ENCODE peak calls at places on chromosomes 6 and 20, in nine cellular contexts. One of them, this sample, is unnamed.

GRCh38 chr6:33785766-33786165 is 3.2 kb downstream of the LEMD2 start:
- DNase-seq in kidney tubule cell: no peak
- DNase-seq in SK-N-SH: no peak
- DNase-seq in HS-5: no peak
- DNase-seq in endothelial cell: no peak
- DNase-seq in NCI-H1105: no peak
- DNase-seq in GM04504: peak
- DNase-seq in Kasumi-1: no peak
- DNase-seq in skeletal muscle cell: no peak
- DNase-seq in this sample: no peak

GRCh38 chr20:47799116-47799715 is 13.9 kb upstream of the SULF2 start:
- DNase-seq in skeletal muscle cell: no peak
- DNase-seq in endothelial cell: no peak
- DNase-seq in NCI-H1105: no peak
- DNase-seq in SK-N-SH: no peak
- DNase-seq in Kasumi-1: no peak
- DNase-seq in HS-5: no peak
- DNase-seq in kidney tubule cell: no peak
- DNase-seq in GM04504: no peak
- DNase-seq in this sample: no peak

GRCh38 chr20:58160451-58161051 is 67.9 kb downstream of the ANKRD60 start:
- DNase-seq in GM04504: peak
- DNase-seq in endothelial cell: no peak
- DNase-seq in Kasumi-1: no peak
- DNase-seq in HS-5: peak
- DNase-seq in skeletal muscle cell: no peak
- DNase-seq in SK-N-SH: no peak
- DNase-seq in NCI-H1105: no peak
- DNase-seq in kidney tubule cell: peak
- DNase-seq in this sample: peak

GRCh38 chr20:35111141-35111888 is 18.7 kb upstream of the TRPC4AP start:
- DNase-seq in endothelial cell: no peak
- DNase-seq in Kasumi-1: no peak
- DNase-seq in NCI-H1105: no peak
- DNase-seq in HS-5: peak
- DNase-seq in skeletal muscle cell: peak
- DNase-seq in GM04504: peak
- DNase-seq in SK-N-SH: no peak
- DNase-seq in kidney tubule cell: peak
- DNase-seq in this sample: no peak

GRCh38 chr20:36051318-36052116 is 83.1 kb downstream of the CNBD2 start:
- DNase-seq in SK-N-SH: no peak
- DNase-seq in HS-5: no peak
- DNase-seq in Kasumi-1: no peak
- DNase-seq in NCI-H1105: no peak
- DNase-seq in GM04504: no peak
- DNase-seq in skeletal muscle cell: no peak
- DNase-seq in endothelial cell: no peak
- DNase-seq in kidney tubule cell: no peak
- DNase-seq in this sample: no peak

GRCh38 chr6:5584072-5584471 is 322.8 kb downstream of the FARS2 start:
- DNase-seq in Kasumi-1: no peak
- DNase-seq in HS-5: no peak
- DNase-seq in endothelial cell: no peak
- DNase-seq in GM04504: no peak
- DNase-seq in NCI-H1105: no peak
- DNase-seq in SK-N-SH: no peak
- DNase-seq in kidney tubule cell: no peak
- DNase-seq in skeletal muscle cell: peak
- DNase-seq in this sample: no peak

GRCh38 chr6:135129139-135129867 is 51.8 kb upstream of the MYB start:
- DNase-seq in skeletal muscle cell: no peak
- DNase-seq in SK-N-SH: no peak
- DNase-seq in endothelial cell: no peak
- DNase-seq in Kasumi-1: peak
- DNase-seq in HS-5: no peak
- DNase-seq in kidney tubule cell: no peak
- DNase-seq in GM04504: no peak
- DNase-seq in NCI-H1105: no peak
- DNase-seq in this sample: no peak

GRCh38 chr20:25057234-25058050 is 497 bp downstream of the ACSS1 start:
- DNase-seq in Kasumi-1: peak
- DNase-seq in SK-N-SH: peak
- DNase-seq in kidney tubule cell: peak
- DNase-seq in GM04504: no peak
- DNase-seq in endothelial cell: peak
- DNase-seq in NCI-H1105: peak
- DNase-seq in skeletal muscle cell: no peak
- DNase-seq in HS-5: no peak
- DNase-seq in this sample: peak

GRCh38 chr6:20840675-20841074 is 306.4 kb downstream of the CDKAL1 start:
- DNase-seq in NCI-H1105: no peak
- DNase-seq in HS-5: no peak
- DNase-seq in kidney tubule cell: no peak
- DNase-seq in SK-N-SH: no peak
- DNase-seq in endothelial cell: no peak
- DNase-seq in Kasumi-1: no peak
- DNase-seq in GM04504: peak
- DNase-seq in skeletal muscle cell: peak
- DNase-seq in this sample: no peak

GRCh38 chr6:158303210-158303731 is 9.0 kb upstream of the TULP4 start:
- DNase-seq in GM04504: no peak
- DNase-seq in endothelial cell: no peak
- DNase-seq in NCI-H1105: no peak
- DNase-seq in HS-5: no peak
- DNase-seq in kidney tubule cell: no peak
- DNase-seq in SK-N-SH: no peak
- DNase-seq in Kasumi-1: no peak
- DNase-seq in skeletal muscle cell: no peak
- DNase-seq in this sample: no peak

GRCh38 chr6:152648090-152648489 is 10.9 kb upstream of the SYNE1 start:
- DNase-seq in NCI-H1105: no peak
- DNase-seq in Kasumi-1: no peak
- DNase-seq in HS-5: no peak
- DNase-seq in endothelial cell: no peak
- DNase-seq in kidney tubule cell: no peak
- DNase-seq in skeletal muscle cell: peak
- DNase-seq in GM04504: peak
- DNase-seq in SK-N-SH: no peak
- DNase-seq in this sample: no peak

GRCh38 chr20:50959543-50960126 is 1.0 kb downstream of the MOCS3 start:
- DNase-seq in GM04504: no peak
- DNase-seq in NCI-H1105: no peak
- DNase-seq in skeletal muscle cell: no peak
- DNase-seq in HS-5: no peak
- DNase-seq in Kasumi-1: no peak
- DNase-seq in kidney tubule cell: no peak
- DNase-seq in SK-N-SH: no peak
- DNase-seq in endothelial cell: no peak
- DNase-seq in this sample: no peak

GRCh38 chr6:15879372-15880261 is 216.8 kb upstream of the DTNBP1 start:
- DNase-seq in skeletal muscle cell: no peak
- DNase-seq in kidney tubule cell: no peak
- DNase-seq in NCI-H1105: peak
- DNase-seq in HS-5: peak
- DNase-seq in GM04504: no peak
- DNase-seq in Kasumi-1: peak
- DNase-seq in endothelial cell: no peak
- DNase-seq in SK-N-SH: peak
- DNase-seq in this sample: peak

GRCh38 chr6:130683761-130684517 is 143.3 kb upstream of the SMLR1 start:
- DNase-seq in Kasumi-1: no peak
- DNase-seq in SK-N-SH: no peak
- DNase-seq in HS-5: no peak
- DNase-seq in GM04504: no peak
- DNase-seq in endothelial cell: no peak
- DNase-seq in kidney tubule cell: no peak
- DNase-seq in NCI-H1105: no peak
- DNase-seq in skeletal muscle cell: no peak
- DNase-seq in this sample: no peak

GRCh38 chr6:28643017-28643740 is 117.5 kb downstream of the GPX5 start:
- DNase-seq in endothelial cell: peak
- DNase-seq in HS-5: peak
- DNase-seq in kidney tubule cell: peak
- DNase-seq in Kasumi-1: peak
- DNase-seq in NCI-H1105: peak
- DNase-seq in GM04504: no peak
- DNase-seq in skeletal muscle cell: peak
- DNase-seq in SK-N-SH: peak
- DNase-seq in this sample: no peak

GRCh38 chr6:47476794-47477496 is 644 bp upstream of the CD2AP start:
- DNase-seq in skeletal muscle cell: no peak
- DNase-seq in NCI-H1105: no peak
- DNase-seq in kidney tubule cell: peak
- DNase-seq in endothelial cell: no peak
- DNase-seq in SK-N-SH: no peak
- DNase-seq in HS-5: no peak
- DNase-seq in GM04504: no peak
- DNase-seq in Kasumi-1: peak
- DNase-seq in this sample: no peak

GRCh38 chr20:49583669-49584417 is 15.9 kb upstream of the PTGIS start:
- DNase-seq in skeletal muscle cell: no peak
- DNase-seq in GM04504: no peak
- DNase-seq in HS-5: peak
- DNase-seq in kidney tubule cell: peak
- DNase-seq in endothelial cell: no peak
- DNase-seq in NCI-H1105: no peak
- DNase-seq in SK-N-SH: no peak
- DNase-seq in Kasumi-1: no peak
- DNase-seq in this sample: peak

GRCh38 chr6:19377722-19378121 is 459.4 kb upstream of the ID4 start:
- DNase-seq in NCI-H1105: no peak
- DNase-seq in GM04504: no peak
- DNase-seq in Kasumi-1: no peak
- DNase-seq in kidney tubule cell: no peak
- DNase-seq in SK-N-SH: no peak
- DNase-seq in endothelial cell: no peak
- DNase-seq in HS-5: no peak
- DNase-seq in skeletal muscle cell: no peak
- DNase-seq in this sample: no peak